ENCODE peak calls at places on chromosome 14, in six cellular contexts. V is hepatocyte, G is OCI-LY7, I is HCT116, B is SK-N-SH, M is GM23248. F is an unnamed sample. For H3K9me2, the result is how much of the 10 kb centered on the place peaks cover.

GRCh38 chr14:56422703-56423213 is 156.8 kb upstream of the TMEM260 start:
- DNase-seq in G (peak), V (peak), I (peak), M (peak), B (peak), F (peak)

GRCh38 chr14:79914595-79914994 is 296.7 kb downstream of the DIO2 start:
- DNase-seq in V (no peak), M (no peak), B (no peak), G (no peak), I (no peak), F (no peak)

GRCh38 chr14:95697764-95698163 is 11.5 kb downstream of the TCL1B start:
- DNase-seq in V (no peak), I (no peak), B (no peak), M (no peak), G (peak), F (no peak)

GRCh38 chr14:69137456-69138188 is 15.3 kb downstream of the DCAF5 start:
- DNase-seq in B (no peak), M (peak), I (no peak), V (no peak), G (no peak), F (no peak)

GRCh38 chr14:94904636-94905035 is 134.7 kb upstream of the GSC start:
- DNase-seq in G (no peak), B (no peak), I (no peak), M (peak), V (no peak), F (no peak)

GRCh38 chr14:25622752-25623151 is 572.8 kb upstream of the STXBP6 start:
- DNase-seq in I (no peak), B (no peak), M (no peak), G (no peak), V (no peak), F (no peak)

GRCh38 chr14:23021479-23021878 is 11.5 kb upstream of the C14orf93 start:
- DNase-seq in G (no peak), M (no peak), B (no peak), V (no peak), I (no peak), F (no peak)

GRCh38 chr14:21802441-21802840 is 128.8 kb upstream of the OR4E1 start:
- DNase-seq in B (no peak), G (no peak), I (no peak), V (no peak), M (no peak), F (no peak)

GRCh38 chr14:73125169-73125588 is 11.1 kb upstream of the PSEN1 start:
- DNase-seq in G (no peak), V (no peak), B (no peak), I (no peak), M (no peak), F (no peak)

GRCh38 chr14:34324363-34324795 is 137.7 kb downstream of the SPTSSA start:
- DNase-seq in V (peak), G (peak), B (peak), M (peak), I (peak), F (peak)
- H3K9me2 ChIP-seq in V (under half), G (under half), B (under half), M (under half), I (under half), F (under half)

DNA sequence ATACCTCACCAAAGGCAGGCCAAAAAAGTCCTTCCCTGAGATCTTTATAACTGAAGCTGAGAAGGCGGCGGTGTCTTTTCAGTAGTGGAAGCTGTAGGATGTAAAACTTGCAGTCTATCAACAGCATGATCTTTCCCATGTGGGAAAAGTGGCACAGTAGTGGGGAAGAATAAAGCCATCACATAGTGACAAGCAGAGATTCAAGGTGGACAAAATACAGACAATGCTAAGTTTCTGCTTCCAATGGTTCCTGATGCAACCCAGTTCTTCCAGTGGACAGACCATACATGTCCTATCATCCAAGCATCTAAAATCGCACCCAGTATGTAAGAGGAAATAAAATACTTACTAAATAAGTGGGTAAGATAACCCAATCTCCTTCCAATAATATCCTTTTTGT is 4.1 kb downstream of the RPS6KA5 start:
- DNase-seq in B (no peak), I (no peak), M (no peak), V (no peak), G (no peak), F (no peak)
- H3K9me2 ChIP-seq in B (under half), I (under half), M (under half), V (under half), G (under half), F (under half)

GRCh38 chr14:98462908-98463307 is 809.1 kb downstream of the BCL11B start:
- DNase-seq in M (no peak), I (no peak), V (no peak), B (no peak), G (no peak), F (no peak)

DNA sequence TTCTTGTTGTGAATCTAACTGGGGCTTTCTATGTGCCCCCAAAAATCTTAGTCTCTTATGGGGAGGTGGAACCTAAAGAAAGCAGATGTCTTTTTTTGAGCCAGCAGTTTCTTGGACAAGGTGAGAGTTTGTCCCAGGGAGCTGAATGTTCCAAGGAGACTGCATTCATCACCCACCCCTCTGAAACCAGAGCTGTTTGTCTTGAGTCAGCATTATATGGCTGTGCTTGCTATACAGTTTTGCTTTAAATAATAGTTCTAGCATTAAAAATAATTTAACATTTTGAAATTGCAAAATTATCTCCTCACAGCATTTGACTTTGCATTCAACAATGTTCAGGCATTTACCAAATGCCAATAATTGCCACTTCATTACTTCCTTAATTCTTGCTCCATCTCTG is 813.3 kb downstream of the BCL11B start:
- DNase-seq in M (no peak), V (no peak), I (no peak), B (no peak), G (no peak), F (no peak)
- H3K9me2 ChIP-seq in M (under half), V (under half), I (under half), B (under half), G (under half), F (under half)

DNA sequence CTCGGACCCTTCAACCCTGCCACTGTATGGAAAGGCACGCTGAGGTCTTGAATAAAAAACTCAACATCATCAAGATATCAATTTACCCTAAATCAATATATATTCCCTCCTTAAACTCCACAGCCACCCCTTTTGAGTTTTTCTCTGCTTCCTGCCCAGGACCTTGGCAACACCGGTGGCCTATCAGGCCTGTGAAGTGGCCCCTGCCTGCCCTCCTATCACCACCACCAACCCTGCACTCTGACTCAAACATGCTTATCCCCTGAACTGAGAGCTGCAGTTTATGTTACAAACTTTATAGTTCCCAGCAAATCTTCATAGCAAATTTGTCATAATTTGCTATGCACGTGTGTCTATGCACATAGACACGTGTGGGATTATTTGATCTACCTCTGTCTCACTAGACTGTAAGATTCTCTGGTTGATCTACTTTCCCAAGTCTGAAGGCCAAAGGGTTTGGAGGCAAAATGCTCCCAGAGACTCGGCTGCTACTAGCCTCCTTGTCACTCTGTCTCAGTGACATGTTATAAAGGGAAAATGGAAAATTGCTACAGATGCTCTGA is 63.4 kb downstream of the SPTB start:
- DNase-seq in B (no peak), G (no peak), V (no peak), I (no peak), M (no peak), F (no peak)
- H3K9me2 ChIP-seq in B (under half), G (under half), V (under half), I (under half), M (under half), F (under half)

GRCh38 chr14:41915732-41916131 is 309.1 kb downstream of the LRFN5 start:
- DNase-seq in M (no peak), G (no peak), I (no peak), B (no peak), V (no peak), F (no peak)
- H3K9me2 ChIP-seq in M (under half), G (under half), I (under half), B (under half), V (under half), F (under half)

GRCh38 chr14:54728700-54729527 is 162.0 kb downstream of the SAMD4A start:
- DNase-seq in G (no peak), B (no peak), I (no peak), V (no peak), M (peak), F (no peak)

GRCh38 chr14:54725998-54726397 is 159.1 kb downstream of the SAMD4A start:
- DNase-seq in B (no peak), I (no peak), M (no peak), V (no peak), G (no peak), F (no peak)

GRCh38 chr14:54727929-54728328 is 161.0 kb downstream of the SAMD4A start:
- DNase-seq in G (no peak), M (peak), V (no peak), I (no peak), B (no peak), F (no peak)

GRCh38 chr14:54735424-54735823 is 167.2 kb downstream of the GCH1 start:
- DNase-seq in V (no peak), G (no peak), M (no peak), B (no peak), I (no peak), F (no peak)

DNA sequence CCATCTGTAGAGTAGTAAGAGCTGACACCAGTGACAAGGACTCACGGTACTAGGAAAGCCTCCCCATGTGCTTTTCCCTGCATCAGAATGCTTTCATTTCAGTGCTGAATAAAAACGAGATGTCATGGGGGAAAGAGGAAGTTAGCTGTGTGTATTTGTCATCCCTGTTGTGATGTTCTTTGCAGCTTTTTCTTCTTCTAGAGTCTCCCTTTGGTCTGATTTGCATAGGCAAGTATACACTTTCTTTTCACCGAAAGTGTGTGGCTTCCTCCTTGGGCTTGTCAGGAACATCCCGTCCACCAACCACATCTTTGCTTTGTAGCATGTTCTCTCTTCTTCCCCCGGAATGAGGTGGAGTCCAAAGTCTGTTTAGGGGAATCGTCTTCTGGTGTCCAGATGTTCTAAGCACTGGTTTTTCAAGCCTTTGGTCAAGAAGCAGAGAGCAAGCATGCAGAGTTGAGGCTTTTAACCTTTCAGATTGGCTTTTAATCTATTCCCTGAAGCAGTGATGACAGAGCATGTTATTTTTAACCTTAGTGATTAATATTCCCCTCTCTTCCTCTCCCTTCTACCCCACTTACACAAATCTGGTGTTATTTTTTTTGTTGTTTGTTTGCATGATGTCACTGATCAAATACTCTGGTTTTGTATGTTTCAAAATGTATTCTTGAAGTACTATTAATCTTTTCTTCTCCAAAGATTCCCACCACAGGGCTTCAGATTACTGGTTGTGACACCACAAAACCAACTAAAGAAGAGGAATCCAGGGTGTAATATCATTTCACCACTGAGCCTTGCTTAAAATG is 163.4 kb downstream of the SAMD4A start:
- DNase-seq in M (peak), V (no peak), G (peak), B (peak), I (no peak), F (peak)
- H3K9me2 ChIP-seq in M (under half), V (under half), G (under half), B (under half), I (under half), F (under half)

GRCh38 chr14:104224516-104225281 is 86.3 kb downstream of the KIF26A start:
- DNase-seq in I (no peak), M (no peak), V (peak), B (peak), G (peak), F (peak)
- H3K9me2 ChIP-seq in I (under half), M (under half), V (under half), B (under half), G (under half), F (under half)

DNA sequence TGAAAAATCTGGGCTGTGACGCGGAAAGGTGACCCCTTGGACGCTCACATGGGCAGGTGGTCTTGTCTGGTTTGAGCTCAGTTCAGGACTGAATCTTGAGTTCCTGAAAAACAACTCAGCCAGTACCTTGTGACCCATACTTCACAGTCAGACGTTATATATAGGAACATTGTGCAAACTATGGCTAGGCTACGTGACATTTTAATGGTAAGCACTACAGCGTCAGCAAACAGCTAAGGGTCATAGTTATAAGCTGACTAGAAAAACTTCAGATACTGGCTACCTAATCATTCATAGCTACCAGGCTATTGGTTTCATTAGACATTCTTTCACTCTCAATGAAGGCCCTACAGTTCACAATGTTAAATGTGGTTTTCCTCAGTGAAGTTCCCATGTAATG is 14.8 kb upstream of the EDDM3A start:
- DNase-seq in M (no peak), V (no peak), G (no peak), I (no peak), B (no peak), F (no peak)
- H3K9me2 ChIP-seq in M (under half), V (under half), G (under half), I (under half), B (under half), F (under half)

DNA sequence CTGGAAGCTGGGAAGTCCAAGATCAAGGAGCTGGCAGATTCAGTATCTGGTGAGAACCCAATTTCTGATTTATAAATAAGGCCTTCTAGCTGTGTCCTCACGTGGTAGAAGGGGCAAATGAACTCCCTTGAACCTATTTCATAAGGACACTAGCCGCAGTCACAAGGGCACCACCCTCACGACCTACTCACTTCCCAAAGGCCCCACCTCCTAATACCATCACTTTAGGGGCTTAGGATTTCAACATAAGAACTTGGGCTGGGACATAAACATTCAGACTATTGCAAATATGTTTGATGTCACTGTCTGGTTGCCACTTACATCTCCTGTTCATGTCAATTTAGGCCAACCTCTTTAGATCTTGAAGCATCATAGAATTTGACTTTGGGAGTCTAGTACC is 10.8 kb upstream of the CNIH1 start:
- DNase-seq in M (no peak), V (no peak), G (no peak), B (no peak), I (no peak), F (no peak)
- H3K9me2 ChIP-seq in M (under half), V (under half), G (under half), B (under half), I (under half), F (under half)

DNA sequence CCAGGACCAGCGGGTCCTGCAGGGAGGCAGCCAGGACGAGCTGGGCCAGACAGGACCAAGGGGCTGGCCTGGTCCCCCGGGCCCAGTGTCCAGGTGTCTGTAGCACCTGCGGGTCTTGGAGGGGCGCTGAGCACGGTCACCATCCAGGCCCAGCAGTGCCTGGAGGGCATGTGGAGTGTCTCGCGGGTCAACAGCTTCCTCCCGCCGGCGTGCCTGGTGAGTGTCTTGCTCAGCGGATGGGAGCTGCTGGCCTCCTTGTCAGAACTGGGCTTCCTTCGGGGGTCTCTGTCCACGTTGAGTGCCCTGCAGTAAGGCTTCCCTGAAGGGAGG is 13.8 kb downstream of the KIF26A start:
- DNase-seq in M (no peak), G (no peak), B (no peak), V (no peak), I (no peak), F (no peak)
- H3K9me2 ChIP-seq in M (under half), G (under half), B (under half), V (under half), I (under half), F (under half)